ENCODE peak calls at places on chromosome 21, in ten cellular contexts. V is ELF-1; B is stromal cell of bone marrow; M is astrocyte of the spinal cord; P is amygdala; T is cerebellar cortex; K is naive B cell; N is activated CD4-positive, alpha-beta memory T cell treated with anti-CD3 and anti-CD28 coated beads, Interleukin-2, amount 10 ng/mL, durations not matched to agents 7 days and 5 days; H is HS-5; G is C1 segment of cervical spinal cord. X is an unnamed sample.

GRCh38 chr21:43308511-43309283 is 118.2 kb downstream of the SIK1 start:
- DNase-seq in V (no peak), B (no peak), M (no peak), P (no peak), T (no peak), K (no peak), N (no peak), H (no peak), G (no peak), X (no peak)

GRCh38 chr21:36150192-36150711 is 6.4 kb upstream of the DOP1B start:
- DNase-seq in V (no peak), B (peak), M (peak), P (no peak), T (no peak), K (peak), N (no peak), H (no peak), G (no peak), X (no peak)

GRCh38 chr21:45640888-45641479 is 2.5 kb upstream of the PCBP3 start:
- DNase-seq in V (peak), B (no peak), M (peak), P (no peak), T (no peak), K (no peak), N (no peak), H (no peak), G (no peak), X (no peak)

GRCh38 chr21:37800122-37800455 is 116.2 kb downstream of the KCNJ6 start:
- DNase-seq in V (no peak), B (no peak), M (no peak), P (no peak), T (no peak), K (no peak), N (no peak), H (no peak), G (no peak), X (no peak)

GRCh38 chr21:33403128-33403785 is at the start of gene IFNGR2:
- DNase-seq in V (no peak), B (no peak), M (no peak), P (no peak), T (no peak), K (peak), N (no peak), H (no peak), G (no peak), X (no peak)

GRCh38 chr21:38598413-38598812 is 100.1 kb upstream of the ERG start:
- DNase-seq in V (no peak), B (no peak), M (no peak), P (no peak), T (no peak), K (no peak), N (no peak), H (no peak), G (no peak), X (no peak)

GRCh38 chr21:35149698-35150097 is 100.6 kb upstream of the RUNX1 start:
- DNase-seq in V (no peak), B (no peak), M (no peak), P (no peak), T (no peak), K (no peak), N (no peak), H (no peak), G (no peak), X (no peak)

GRCh38 chr21:45109831-45110492 is 35.6 kb downstream of the ADARB1 start:
- DNase-seq in V (no peak), B (no peak), M (peak), P (no peak), T (peak), K (peak), N (peak), H (no peak), G (no peak), X (no peak)

GRCh38 chr21:28239345-28239744 is 753.3 kb downstream of the LTN1 start:
- DNase-seq in V (no peak), B (no peak), M (no peak), P (no peak), T (no peak), K (no peak), N (no peak), H (no peak), G (no peak), X (no peak)

GRCh38 chr21:26115346-26115745 is 55.2 kb downstream of the APP start:
- DNase-seq in V (no peak), B (no peak), M (no peak), P (no peak), T (peak), K (no peak), N (no peak), H (no peak), G (no peak), X (no peak)

GRCh38 chr21:33395866-33396265 is 7.3 kb upstream of the IFNGR2 start:
- DNase-seq in V (no peak), B (no peak), M (peak), P (no peak), T (no peak), K (no peak), N (no peak), H (no peak), G (no peak), X (no peak)

GRCh38 chr21:43034098-43034497 is 41.5 kb downstream of the CBS start:
- DNase-seq in V (no peak), B (no peak), M (no peak), P (no peak), T (no peak), K (no peak), N (no peak), H (no peak), G (no peak), X (no peak)

GRCh38 chr21:45209046-45209445 is 78.6 kb downstream of the POFUT2 start:
- DNase-seq in V (no peak), B (peak), M (peak), P (no peak), T (no peak), K (no peak), N (no peak), H (peak), G (no peak), X (no peak)

GRCh38 chr21:38747796-38748195 is 57.9 kb upstream of the ETS2 start:
- DNase-seq in V (no peak), B (no peak), M (no peak), P (no peak), T (no peak), K (no peak), N (no peak), H (no peak), G (no peak), X (no peak)

GRCh38 chr21:27426196-27426595 is 459.3 kb upstream of the ADAMTS5 start:
- DNase-seq in V (no peak), B (no peak), M (no peak), P (no peak), T (no peak), K (no peak), N (no peak), H (no peak), G (no peak), X (no peak)